ENCODE peak calls at places on chromosomes 2 and 18, in five cellular contexts. T is ovary, C is hepatocyte, K is testis, Y is A549. P is an unnamed sample.

GRCh38 chr2:82852787-82853186 is 1606.3 kb downstream of the SUCLG1 start:
- DNase-seq in T (no peak), C (no peak), K (no peak), Y (no peak), P (no peak)

GRCh38 chr18:23145613-23146012 is 10.3 kb downstream of the CABLES1 start:
- DNase-seq in T (no peak), C (no peak), K (no peak), Y (no peak), P (no peak)

GRCh38 chr2:198134287-198134955 is 330.0 kb downstream of the PLCL1 start:
- DNase-seq in T (no peak), C (no peak), K (no peak), Y (no peak), P (no peak)

GRCh38 chr2:196489366-196489765 is 150.1 kb upstream of the CCDC150 start:
- DNase-seq in T (no peak), C (no peak), K (no peak), Y (no peak), P (no peak)

GRCh38 chr18:67425724-67426123 is 90.8 kb downstream of the DSEL start:
- DNase-seq in T (no peak), C (peak), K (no peak), Y (peak), P (no peak)

GRCh38 chr2:120949957-120950590 is 214.4 kb downstream of the GLI2 start:
- DNase-seq in T (no peak), C (no peak), K (no peak), Y (no peak), P (no peak)

GRCh38 chr18:38369772-38370690 is 804.4 kb upstream of the CELF4 start:
- DNase-seq in T (no peak), C (no peak), K (no peak), Y (no peak), P (no peak)

GRCh38 chr2:12506846-12507245 is 209.9 kb upstream of the TRIB2 start:
- DNase-seq in T (no peak), C (no peak), K (no peak), Y (no peak), P (no peak)

GRCh38 chr18:34995746-34996145 is 45.5 kb upstream of the MAPRE2 start:
- DNase-seq in T (no peak), C (no peak), K (no peak), Y (no peak), P (no peak)

GRCh38 chr2:216536725-216537124 is 38.1 kb downstream of the RPL37A start:
- DNase-seq in T (no peak), C (peak), K (peak), Y (no peak), P (peak)

GRCh38 chr18:33282709-33283333 is 157.7 kb downstream of the CCDC178 start:
- DNase-seq in T (no peak), C (no peak), K (no peak), Y (no peak), P (no peak)

GRCh38 chr18:74652392-74652988 is 54.8 kb downstream of the ZNF407 start:
- DNase-seq in T (no peak), C (peak), K (no peak), Y (peak), P (peak)

GRCh38 chr2:71878626-71879508 is 268.8 kb downstream of the CYP26B1 start:
- DNase-seq in T (no peak), C (no peak), K (peak), Y (no peak), P (no peak)

GRCh38 chr2:240249423-240250149 is 109.1 kb upstream of the OTOS start:
- DNase-seq in T (peak), C (no peak), K (no peak), Y (no peak), P (no peak)

GRCh38 chr2:189783451-189783926 is 650 bp downstream of the ORMDL1 start:
- DNase-seq in T (no peak), C (no peak), K (no peak), Y (no peak), P (peak)

GRCh38 chr18:26536664-26537063 is 11.7 kb downstream of the KCTD1 start:
- DNase-seq in T (no peak), C (no peak), K (no peak), Y (no peak), P (no peak)

GRCh38 chr18:45122510-45122909 is 441.8 kb downstream of the SETBP1 start:
- DNase-seq in T (no peak), C (no peak), K (no peak), Y (no peak), P (no peak)

GRCh38 chr2:232887171-232887850 is 17.2 kb downstream of the SNORC start:
- DNase-seq in T (no peak), C (no peak), K (peak), Y (peak), P (no peak)

GRCh38 chr18:74631242-74632087 is 33.8 kb downstream of the ZNF407 start:
- DNase-seq in T (no peak), C (no peak), K (no peak), Y (no peak), P (peak)

GRCh38 chr2:18373664-18374063 is 186.8 kb downstream of the RDH14 start:
- DNase-seq in T (no peak), C (no peak), K (no peak), Y (no peak), P (no peak)

GRCh38 chr2:196251132-196251531 is 79.8 kb upstream of the STK17B start:
- DNase-seq in T (no peak), C (no peak), K (no peak), Y (no peak), P (no peak)

GRCh38 chr2:9179572-9180201 is 26.9 kb upstream of the ASAP2 start:
- DNase-seq in T (no peak), C (peak), K (no peak), Y (peak), P (peak)

GRCh38 chr18:64710105-64710861 is 561.4 kb upstream of the LINC00305 start:
- DNase-seq in T (no peak), C (no peak), K (no peak), Y (no peak), P (no peak)

GRCh38 chr2:8794923-8795825 is 42.2 kb downstream of the KIDINS220 start:
- DNase-seq in T (no peak), C (no peak), K (no peak), Y (no peak), P (no peak)

GRCh38 chr2:165758276-165758675 is 35.8 kb downstream of the GALNT3 start:
- DNase-seq in T (no peak), C (no peak), K (no peak), Y (no peak), P (no peak)

GRCh38 chr2:214410918-214411554 is at the start of gene VWC2L:
- DNase-seq in T (peak), C (peak), K (peak), Y (peak), P (peak)

GRCh38 chr2:34242741-34243123 is 643.6 kb upstream of the FAM98A start:
- DNase-seq in T (no peak), C (peak), K (no peak), Y (no peak), P (peak)

GRCh38 chr2:234793211-234793610 is 158.6 kb upstream of the SH3BP4 start:
- DNase-seq in T (no peak), C (no peak), K (no peak), Y (no peak), P (no peak)

GRCh38 chr2:69186614-69187013 is 173.6 kb downstream of the ANTXR1 start:
- DNase-seq in T (no peak), C (no peak), K (no peak), Y (no peak), P (no peak)

GRCh38 chr2:69183659-69184058 is 170.7 kb downstream of the ANTXR1 start:
- DNase-seq in T (no peak), C (no peak), K (no peak), Y (no peak), P (no peak)

GRCh38 chr2:69184224-69184623 is 171.2 kb downstream of the ANTXR1 start:
- DNase-seq in T (no peak), C (no peak), K (no peak), Y (no peak), P (no peak)

GRCh38 chr2:69188174-69188900 is 175.4 kb downstream of the ANTXR1 start:
- DNase-seq in T (no peak), C (no peak), K (no peak), Y (no peak), P (peak)

DNA sequence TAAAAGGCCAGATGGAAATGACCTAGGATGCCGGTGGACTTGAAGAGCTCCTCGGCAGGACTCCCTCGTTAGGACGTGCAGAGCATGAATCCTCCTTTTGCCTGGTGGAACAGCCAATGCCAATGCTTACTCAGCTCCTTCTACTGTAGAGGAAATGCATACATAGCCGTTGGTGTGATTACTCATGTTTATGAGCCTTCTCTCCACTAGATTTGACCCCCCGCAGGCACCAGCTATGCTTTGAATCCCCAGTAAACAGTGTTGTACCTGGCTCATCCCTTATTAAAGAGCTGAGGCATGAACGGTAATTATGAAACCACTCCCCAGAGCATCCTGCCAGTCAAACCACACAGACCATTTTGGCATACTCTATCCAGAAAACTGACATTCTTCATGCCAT is 172.8 kb downstream of the ANTXR1 start:
- DNase-seq in T (no peak), C (no peak), K (no peak), Y (no peak), P (no peak)
- H3K4me3 ChIP-seq in T (no peak), C (no peak), K (no peak), Y (no peak), P (no peak)

DNA sequence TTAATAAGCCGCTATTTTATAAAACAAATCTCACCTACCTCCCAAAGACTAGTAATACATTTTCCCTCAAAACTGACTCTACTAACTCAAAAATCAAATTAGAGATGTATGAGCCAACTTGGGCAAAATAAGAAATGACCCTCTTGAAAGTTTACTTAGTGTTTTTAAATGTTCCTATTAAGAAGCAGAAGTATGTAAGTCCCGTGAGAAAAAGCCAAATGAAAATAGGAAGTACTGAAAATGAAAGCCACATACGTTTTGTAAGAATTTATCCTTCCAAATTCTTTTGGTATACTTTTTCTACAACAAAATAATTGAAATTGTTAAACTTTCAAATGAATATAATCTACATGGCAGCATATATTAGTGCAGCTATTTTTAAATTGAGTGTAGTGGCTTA is 148.0 kb upstream of the ITGA4 start:
- DNase-seq in T (no peak), C (no peak), K (no peak), Y (no peak), P (no peak)
- H3K4me3 ChIP-seq in T (no peak), C (no peak), K (no peak), Y (no peak), P (no peak)

GRCh38 chr2:70598197-70598596 is 44.6 kb upstream of the TGFA start:
- DNase-seq in T (no peak), C (no peak), K (no peak), Y (no peak), P (no peak)

GRCh38 chr2:70596739-70597138 is 43.1 kb upstream of the TGFA start:
- DNase-seq in T (no peak), C (no peak), K (no peak), Y (no peak), P (no peak)

DNA sequence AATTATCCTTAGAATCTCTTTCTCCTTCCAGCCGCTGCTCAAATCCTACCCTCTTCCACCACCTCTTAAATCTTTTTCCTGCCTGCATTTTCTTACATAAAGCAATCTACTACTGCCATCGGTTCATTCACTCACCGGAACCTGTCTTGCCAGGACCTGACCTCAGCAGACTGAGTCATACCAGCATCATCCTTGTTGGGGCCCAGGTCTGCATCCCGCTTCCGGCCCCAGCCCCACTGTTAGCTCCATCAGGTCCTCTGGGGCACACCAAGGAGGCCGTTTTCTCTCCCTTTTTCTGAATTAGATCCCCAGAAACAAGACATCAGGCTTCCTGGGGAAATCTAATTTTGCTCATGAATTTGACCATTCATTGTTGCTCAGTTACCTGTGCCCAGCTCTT is 42.7 kb upstream of the TGFA start:
- DNase-seq in T (no peak), C (no peak), K (no peak), Y (peak), P (no peak)
- H3K4me3 ChIP-seq in T (no peak), C (no peak), K (no peak), Y (no peak), P (no peak)

DNA sequence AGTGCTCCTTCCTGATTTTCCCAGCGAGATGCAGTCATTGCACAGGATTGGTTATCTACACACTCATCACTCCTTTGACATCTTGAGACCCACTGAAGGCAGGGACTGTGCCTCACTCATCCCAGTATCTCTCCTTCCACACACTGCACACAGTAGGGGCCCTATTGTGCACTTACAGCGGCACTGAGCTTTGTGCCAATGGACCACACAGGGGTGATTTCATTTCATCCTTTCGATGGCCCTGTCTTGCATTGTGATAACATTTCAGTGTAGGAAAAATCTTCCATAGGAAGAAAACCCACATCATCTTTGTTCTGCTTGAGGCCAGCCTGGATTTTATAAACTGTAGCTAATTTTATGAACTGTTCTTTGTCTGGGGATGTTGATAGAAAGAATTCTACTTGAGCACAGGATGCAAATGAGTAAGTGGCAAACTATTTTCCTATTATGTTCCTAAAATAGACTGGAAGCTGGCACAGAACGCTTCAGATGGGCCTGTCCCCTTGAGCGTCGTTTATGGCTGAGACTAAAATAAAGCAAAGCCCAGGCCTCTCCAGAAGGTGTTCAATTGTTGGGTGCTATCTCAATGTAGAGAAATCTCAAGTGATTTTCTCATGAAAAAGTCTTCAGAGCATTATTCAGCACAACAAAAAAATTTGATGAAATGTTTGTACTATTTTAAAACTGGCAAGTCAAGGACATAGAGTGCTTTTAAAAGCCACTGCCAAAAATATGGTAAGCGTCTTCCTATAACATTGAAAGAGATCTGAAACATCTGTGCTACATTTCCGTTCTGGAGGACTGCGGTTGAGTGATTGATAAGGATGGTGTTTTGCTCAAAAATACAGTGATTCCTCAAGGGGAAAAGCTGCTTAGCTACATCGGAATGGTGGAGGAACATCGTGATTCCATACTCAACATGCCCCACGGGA is 10.7 kb upstream of the LRRFIP1 start:
- DNase-seq in T (no peak), C (no peak), K (no peak), Y (no peak), P (peak)
- H3K4me3 ChIP-seq in T (no peak), C (no peak), K (no peak), Y (no peak), P (no peak)

GRCh38 chr2:219508444-219508734 is 5.9 kb upstream of the ASIC4 start:
- DNase-seq in T (no peak), C (no peak), K (no peak), Y (no peak), P (no peak)

GRCh38 chr2:219508933-219509779 is 5.1 kb upstream of the ASIC4 start:
- DNase-seq in T (no peak), C (no peak), K (no peak), Y (no peak), P (no peak)

GRCh38 chr2:219511547-219512325 is 2.5 kb upstream of the ASIC4 start:
- DNase-seq in T (no peak), C (no peak), K (no peak), Y (no peak), P (peak)

GRCh38 chr2:219510512-219511135 is 3.7 kb upstream of the ASIC4 start:
- DNase-seq in T (no peak), C (no peak), K (no peak), Y (no peak), P (no peak)

GRCh38 chr2:219509780-219510511 is 4.3 kb upstream of the ASIC4 start:
- DNase-seq in T (peak), C (peak), K (peak), Y (peak), P (peak)
- H3K4me3 ChIP-seq in T (no peak), C (peak), K (no peak), Y (peak), P (peak)

DNA sequence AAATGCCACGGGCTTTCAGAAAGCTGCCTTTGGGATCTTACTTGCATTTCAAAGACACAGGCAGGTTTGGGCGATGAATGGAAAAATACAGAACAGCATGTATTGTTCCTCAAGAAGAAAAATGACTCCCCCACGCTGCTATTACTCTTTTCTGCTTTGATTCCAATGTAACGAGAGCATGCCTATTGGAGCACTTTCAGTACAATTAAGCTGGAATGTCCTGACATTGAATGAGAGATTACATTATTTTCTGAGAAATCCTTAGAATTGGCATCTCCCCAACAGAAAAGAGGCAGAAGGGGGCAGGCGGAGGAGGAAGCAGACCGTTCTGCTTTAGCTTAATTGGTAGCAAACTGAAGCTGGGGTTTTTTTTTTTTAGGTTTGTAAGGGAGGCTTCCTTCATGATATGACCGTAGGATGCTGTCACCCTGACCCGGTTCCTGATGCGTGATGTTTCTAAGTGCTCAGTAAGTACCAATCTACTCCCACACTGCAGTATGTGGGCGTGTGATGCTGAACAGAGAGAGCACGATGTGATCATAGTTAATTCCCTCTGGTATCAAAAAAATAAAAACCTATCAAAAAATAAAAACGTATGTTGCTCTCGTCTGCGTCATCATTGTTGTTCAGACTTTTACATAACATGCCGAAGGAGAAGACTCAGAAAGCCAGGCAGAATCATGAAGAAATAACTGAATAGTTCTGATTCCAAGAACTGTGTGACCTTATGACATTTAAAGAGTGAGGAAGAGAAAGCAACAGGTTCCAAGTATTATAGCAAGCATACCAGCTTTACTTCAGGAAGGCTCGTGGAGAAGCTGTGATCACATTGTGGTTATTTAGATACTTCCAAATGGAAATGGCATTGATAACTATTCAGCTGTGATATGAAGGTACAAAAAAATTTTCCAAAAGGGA is 40.5 kb downstream of the LONRF2 start:
- DNase-seq in T (peak), C (no peak), K (peak), Y (no peak), P (peak)
- H3K4me3 ChIP-seq in T (no peak), C (no peak), K (no peak), Y (no peak), P (no peak)

DNA sequence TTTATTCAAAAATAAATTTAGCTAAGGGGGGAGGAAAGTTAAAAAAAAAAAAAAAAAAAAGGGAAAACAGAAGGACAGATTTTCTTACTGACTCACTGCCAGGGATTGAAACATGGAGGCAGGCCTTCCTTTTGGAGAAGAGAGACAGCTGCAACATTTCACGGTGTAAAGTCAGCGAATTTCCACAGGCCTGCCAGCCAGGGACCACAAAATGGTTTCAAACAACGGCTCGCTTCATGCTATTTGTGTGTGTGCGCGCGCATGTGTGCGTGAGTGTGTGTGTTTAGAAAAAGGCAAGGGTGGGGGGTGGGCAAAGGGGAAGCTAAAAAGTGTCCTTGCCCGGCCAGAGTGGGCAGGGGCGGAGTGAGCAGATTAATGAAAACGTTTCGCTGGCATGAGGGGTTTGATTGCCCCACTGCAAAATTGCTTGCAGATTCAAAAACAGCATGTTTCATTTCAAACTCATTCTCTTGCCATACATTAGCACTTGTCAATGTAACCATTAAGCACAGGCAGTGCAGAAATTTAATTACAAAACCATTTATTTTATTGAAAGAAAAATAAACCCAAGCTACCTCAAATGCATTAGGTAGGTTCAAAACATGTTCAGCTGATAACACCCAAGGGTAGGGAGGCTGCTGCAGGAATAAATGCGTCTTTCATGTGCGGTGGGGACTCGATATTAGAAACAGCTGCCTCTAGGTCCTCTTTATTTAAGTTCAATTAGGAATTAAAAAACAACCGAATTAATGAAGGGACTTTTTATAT is 182.0 kb upstream of the SIX2 start:
- DNase-seq in T (no peak), C (no peak), K (no peak), Y (no peak), P (peak)
- H3K4me3 ChIP-seq in T (no peak), C (no peak), K (no peak), Y (no peak), P (no peak)

GRCh38 chr18:49708674-49709580 is 104.4 kb downstream of the ACAA2 start:
- DNase-seq in T (no peak), C (no peak), K (no peak), Y (no peak), P (no peak)
- H3K4me3 ChIP-seq in T (no peak), C (no peak), K (no peak), Y (no peak), P (no peak)